ENCODE peak calls at places on chromosomes 16 and 17, in nine cellular contexts. One of them, this sample, is unnamed.
A peak's percentile ranks its signal among the peaks of the same experiment; 100 is the strongest.

GRCh38 chr17:77286641-77287431 is 146.1 kb downstream of the SEC14L1 start:
- DNase-seq in cardiac muscle cell: peak; percentile 93
- DNase-seq in PC-9: peak; percentile 87
- DNase-seq in neuronal stem cell: no peak
- DNase-seq in pancreas: peak; percentile 72
- DNase-seq in fibroblast of lung: peak; percentile 41
- DNase-seq in endodermal cell: no peak
- DNase-seq in right cardiac atrium: peak; percentile 80
- DNase-seq in upper lobe of left lung: no peak
- DNase-seq in this sample: peak; percentile 93

GRCh38 chr17:80663783-80664206 is 119.2 kb downstream of the RPTOR start:
- DNase-seq in cardiac muscle cell: no peak
- DNase-seq in PC-9: no peak
- DNase-seq in neuronal stem cell: no peak
- DNase-seq in pancreas: no peak
- DNase-seq in fibroblast of lung: peak; percentile 81
- DNase-seq in endodermal cell: peak; percentile 57
- DNase-seq in right cardiac atrium: no peak
- DNase-seq in upper lobe of left lung: no peak
- DNase-seq in this sample: no peak

GRCh38 chr16:67666538-67667433 is at the start of the genes C16orf86 and ENKD1:
- DNase-seq in cardiac muscle cell: peak; percentile 82
- DNase-seq in PC-9: peak; percentile 64
- DNase-seq in neuronal stem cell: peak; percentile 87
- DNase-seq in pancreas: peak; percentile 90
- DNase-seq in fibroblast of lung: peak; percentile 76
- DNase-seq in endodermal cell: peak; percentile 94
- DNase-seq in right cardiac atrium: peak; percentile 95
- DNase-seq in upper lobe of left lung: peak; percentile 96
- DNase-seq in this sample: peak; percentile 70

GRCh38 chr17:1231456-1231855 is 38.8 kb upstream of the BHLHA9 start:
- DNase-seq in cardiac muscle cell: peak; percentile 28
- DNase-seq in PC-9: no peak
- DNase-seq in neuronal stem cell: no peak
- DNase-seq in pancreas: no peak
- DNase-seq in fibroblast of lung: no peak
- DNase-seq in endodermal cell: no peak
- DNase-seq in right cardiac atrium: peak; percentile 82
- DNase-seq in upper lobe of left lung: no peak
- DNase-seq in this sample: no peak

GRCh38 chr17:3655766-3656165 is 12.6 kb downstream of the TAX1BP3 start:
- DNase-seq in cardiac muscle cell: no peak
- DNase-seq in PC-9: no peak
- DNase-seq in neuronal stem cell: no peak
- DNase-seq in pancreas: no peak
- DNase-seq in fibroblast of lung: no peak
- DNase-seq in endodermal cell: peak; percentile 46
- DNase-seq in right cardiac atrium: no peak
- DNase-seq in upper lobe of left lung: peak; percentile 31
- DNase-seq in this sample: no peak

GRCh38 chr17:82148997-82149396 is 51.0 kb upstream of the FASN start:
- DNase-seq in cardiac muscle cell: no peak
- DNase-seq in PC-9: no peak
- DNase-seq in neuronal stem cell: no peak
- DNase-seq in pancreas: no peak
- DNase-seq in fibroblast of lung: no peak
- DNase-seq in endodermal cell: no peak
- DNase-seq in right cardiac atrium: no peak
- DNase-seq in upper lobe of left lung: no peak
- DNase-seq in this sample: no peak

GRCh38 chr17:75853410-75853809 is 1.7 kb downstream of the WBP2 start:
- DNase-seq in cardiac muscle cell: no peak
- DNase-seq in PC-9: peak; percentile 50
- DNase-seq in neuronal stem cell: no peak
- DNase-seq in pancreas: no peak
- DNase-seq in fibroblast of lung: no peak
- DNase-seq in endodermal cell: peak; percentile 52
- DNase-seq in right cardiac atrium: no peak
- DNase-seq in upper lobe of left lung: no peak
- DNase-seq in this sample: no peak

GRCh38 chr16:67594956-67595355 is 32.6 kb downstream of the CTCF start:
- DNase-seq in cardiac muscle cell: peak; percentile 79
- DNase-seq in PC-9: no peak
- DNase-seq in neuronal stem cell: no peak
- DNase-seq in pancreas: no peak
- DNase-seq in fibroblast of lung: peak; percentile 40
- DNase-seq in endodermal cell: no peak
- DNase-seq in right cardiac atrium: no peak
- DNase-seq in upper lobe of left lung: no peak
- DNase-seq in this sample: no peak

GRCh38 chr17:42697108-42697811 is 14.9 kb downstream of the CNTNAP1 start:
- DNase-seq in cardiac muscle cell: no peak
- DNase-seq in PC-9: no peak
- DNase-seq in neuronal stem cell: no peak
- DNase-seq in pancreas: no peak
- DNase-seq in fibroblast of lung: no peak
- DNase-seq in endodermal cell: no peak
- DNase-seq in right cardiac atrium: no peak
- DNase-seq in upper lobe of left lung: no peak
- DNase-seq in this sample: no peak

GRCh38 chr17:75869282-75870141 is 8.9 kb downstream of the TRIM47 start:
- DNase-seq in cardiac muscle cell: peak; percentile 83
- DNase-seq in PC-9: no peak
- DNase-seq in neuronal stem cell: no peak
- DNase-seq in pancreas: no peak
- DNase-seq in fibroblast of lung: peak; percentile 83
- DNase-seq in endodermal cell: peak; percentile 66
- DNase-seq in right cardiac atrium: peak; percentile 90
- DNase-seq in upper lobe of left lung: peak; percentile 82
- DNase-seq in this sample: peak; percentile 83

GRCh38 chr16:77359065-77359502 is 75.8 kb downstream of the ADAMTS18 start:
- DNase-seq in cardiac muscle cell: peak; percentile 16
- DNase-seq in PC-9: no peak
- DNase-seq in neuronal stem cell: peak; percentile 18
- DNase-seq in pancreas: no peak
- DNase-seq in fibroblast of lung: peak; percentile 26
- DNase-seq in endodermal cell: no peak
- DNase-seq in right cardiac atrium: no peak
- DNase-seq in upper lobe of left lung: no peak
- DNase-seq in this sample: no peak

GRCh38 chr17:50986989-50987660 is 121.0 kb upstream of the TOB1 start:
- DNase-seq in cardiac muscle cell: peak; percentile 9
- DNase-seq in PC-9: no peak
- DNase-seq in neuronal stem cell: no peak
- DNase-seq in pancreas: no peak
- DNase-seq in fibroblast of lung: peak; percentile 67
- DNase-seq in endodermal cell: no peak
- DNase-seq in right cardiac atrium: no peak
- DNase-seq in upper lobe of left lung: no peak
- DNase-seq in this sample: no peak

GRCh38 chr17:28391401-28391800 is 14.6 kb downstream of the SLC46A1 start:
- DNase-seq in cardiac muscle cell: no peak
- DNase-seq in PC-9: no peak
- DNase-seq in neuronal stem cell: no peak
- DNase-seq in pancreas: no peak
- DNase-seq in fibroblast of lung: no peak
- DNase-seq in endodermal cell: no peak
- DNase-seq in right cardiac atrium: no peak
- DNase-seq in upper lobe of left lung: no peak
- DNase-seq in this sample: no peak

GRCh38 chr16:48491517-48491916 is 106.3 kb upstream of the SIAH1 start:
- DNase-seq in cardiac muscle cell: peak; percentile 88
- DNase-seq in PC-9: no peak
- DNase-seq in neuronal stem cell: no peak
- DNase-seq in pancreas: no peak
- DNase-seq in fibroblast of lung: peak; percentile 62
- DNase-seq in endodermal cell: no peak
- DNase-seq in right cardiac atrium: no peak
- DNase-seq in upper lobe of left lung: no peak
- DNase-seq in this sample: no peak

GRCh38 chr16:25553711-25554436 is 137.9 kb upstream of the HS3ST4 start:
- DNase-seq in cardiac muscle cell: no peak
- DNase-seq in PC-9: no peak
- DNase-seq in neuronal stem cell: no peak
- DNase-seq in pancreas: no peak
- DNase-seq in fibroblast of lung: peak; percentile 1
- DNase-seq in endodermal cell: no peak
- DNase-seq in right cardiac atrium: no peak
- DNase-seq in upper lobe of left lung: no peak
- DNase-seq in this sample: peak; percentile 3

GRCh38 chr17:74752822-74753401 is 4.5 kb downstream of the NHERF1 start:
- DNase-seq in cardiac muscle cell: no peak
- DNase-seq in PC-9: no peak
- DNase-seq in neuronal stem cell: no peak
- DNase-seq in pancreas: no peak
- DNase-seq in fibroblast of lung: no peak
- DNase-seq in endodermal cell: no peak
- DNase-seq in right cardiac atrium: peak; percentile 30
- DNase-seq in upper lobe of left lung: no peak
- DNase-seq in this sample: no peak

GRCh38 chr16:4404247-4404966 is 12.0 kb downstream of the CORO7 start:
- DNase-seq in cardiac muscle cell: peak; percentile 60
- DNase-seq in PC-9: peak; percentile 50
- DNase-seq in neuronal stem cell: no peak
- DNase-seq in pancreas: no peak
- DNase-seq in fibroblast of lung: no peak
- DNase-seq in endodermal cell: peak; percentile 97
- DNase-seq in right cardiac atrium: peak; percentile 77
- DNase-seq in upper lobe of left lung: peak; percentile 64
- DNase-seq in this sample: peak; percentile 66

DNA sequence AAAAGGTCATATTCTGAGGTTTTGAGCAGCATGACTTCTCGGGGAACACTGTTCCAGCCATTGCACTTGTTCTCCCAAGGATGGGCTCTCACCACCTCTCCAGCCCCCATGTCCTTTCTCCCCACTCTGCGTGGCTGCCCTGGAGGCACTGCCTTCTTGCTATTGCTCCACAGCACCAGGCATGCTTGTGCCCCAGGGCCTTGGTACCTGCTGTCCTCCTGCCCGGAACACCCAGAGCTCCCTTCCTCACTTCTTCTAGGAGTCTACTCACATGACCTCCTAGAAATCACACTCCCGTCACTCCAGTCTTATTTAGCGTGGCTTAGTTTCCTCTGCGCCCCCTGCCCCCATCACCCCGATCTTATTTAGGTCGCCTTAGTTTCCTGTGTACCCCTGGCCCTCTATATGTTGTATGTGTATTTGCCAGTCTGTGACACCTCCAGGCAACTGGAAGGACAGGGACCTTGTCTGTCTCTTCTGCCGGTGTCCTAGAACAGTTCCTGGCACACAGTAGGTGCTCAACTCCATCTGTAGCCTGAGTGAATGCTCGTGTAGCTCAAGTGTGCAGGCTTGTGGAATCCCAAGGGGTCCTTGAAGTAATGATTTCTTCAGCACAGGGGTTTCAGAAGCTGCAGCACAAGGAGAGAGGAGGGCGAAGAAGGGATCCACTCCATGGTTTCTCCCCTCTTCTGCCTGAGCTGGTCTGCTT is 208.6 kb upstream of the CIBAR2 start:
- DNase-seq in cardiac muscle cell: no peak
- DNase-seq in PC-9: no peak
- DNase-seq in neuronal stem cell: no peak
- DNase-seq in pancreas: no peak
- DNase-seq in fibroblast of lung: no peak
- DNase-seq in endodermal cell: no peak
- DNase-seq in right cardiac atrium: no peak
- DNase-seq in upper lobe of left lung: no peak
- DNase-seq in this sample: no peak
- H3K27ac ChIP-seq in cardiac muscle cell: no peak overlapping the region
- H3K27ac ChIP-seq in PC-9: no peak overlapping the region
- H3K27ac ChIP-seq in neuronal stem cell: no peak overlapping the region
- H3K27ac ChIP-seq in pancreas: peak overlapping the region; percentile 91
- H3K27ac ChIP-seq in fibroblast of lung: peak overlapping the region; percentile 71
- H3K27ac ChIP-seq in endodermal cell: no peak overlapping the region
- H3K27ac ChIP-seq in right cardiac atrium: peak overlapping the region; percentile 31
- H3K27ac ChIP-seq in upper lobe of left lung: peak overlapping the region; percentile 71
- H3K27ac ChIP-seq in this sample: no peak overlapping the region

DNA sequence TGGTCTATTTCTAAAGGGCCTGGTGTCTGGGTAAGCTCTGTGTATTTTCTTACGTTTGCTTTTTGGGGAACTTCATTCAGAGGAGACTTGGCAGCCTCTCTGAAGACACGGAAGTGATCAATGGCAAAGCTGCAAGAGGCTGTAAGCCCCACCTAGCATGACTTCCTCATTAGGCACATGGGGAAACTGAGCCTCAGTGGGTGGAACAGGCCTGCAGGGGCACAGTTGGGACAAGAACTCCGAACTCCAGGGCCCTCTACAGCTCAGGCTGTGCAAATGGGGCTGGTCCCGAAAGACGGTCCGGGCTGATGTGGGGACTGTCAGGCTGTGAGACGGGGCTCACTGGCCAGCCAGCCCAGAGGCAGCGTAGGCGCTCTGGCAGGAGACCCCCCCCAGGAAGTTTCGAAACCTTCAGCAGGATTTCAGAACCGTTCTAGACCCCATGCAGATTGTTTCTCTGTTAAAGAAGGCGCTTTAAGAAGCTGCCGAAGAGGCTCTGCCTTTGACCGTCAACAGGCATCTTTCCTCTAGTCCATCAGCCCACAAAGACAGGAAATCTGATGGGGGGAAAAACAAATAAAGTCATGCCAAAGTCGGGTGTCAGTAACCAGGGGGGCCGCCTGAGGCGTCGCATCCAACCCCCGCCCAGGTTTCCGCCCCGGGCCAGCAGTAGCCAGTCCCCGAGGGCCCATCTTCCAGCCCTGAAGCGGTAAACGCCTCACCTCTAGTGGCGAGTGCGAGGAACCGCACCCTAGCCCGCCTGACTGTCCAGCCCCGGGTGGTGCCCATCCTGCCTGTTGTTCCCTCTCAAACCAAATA is 79.8 kb upstream of the TBC1D3K start:
- DNase-seq in cardiac muscle cell: peak; percentile 67
- DNase-seq in PC-9: no peak
- DNase-seq in neuronal stem cell: peak; percentile 47
- DNase-seq in pancreas: peak; percentile 35
- DNase-seq in fibroblast of lung: peak; percentile 45
- DNase-seq in endodermal cell: peak; percentile 97
- DNase-seq in right cardiac atrium: peak; percentile 79
- DNase-seq in upper lobe of left lung: peak; percentile 85
- DNase-seq in this sample: no peak
- H3K4me3 ChIP-seq in cardiac muscle cell: no peak overlapping the region
- H3K4me3 ChIP-seq in PC-9: no peak overlapping the region
- H3K4me3 ChIP-seq in neuronal stem cell: no peak overlapping the region
- H3K4me3 ChIP-seq in pancreas: no peak overlapping the region
- H3K4me3 ChIP-seq in fibroblast of lung: no peak overlapping the region
- H3K4me3 ChIP-seq in endodermal cell: no peak overlapping the region
- H3K4me3 ChIP-seq in right cardiac atrium: no peak overlapping the region
- H3K4me3 ChIP-seq in upper lobe of left lung: no peak overlapping the region
- H3K4me3 ChIP-seq in this sample: no peak overlapping the region

GRCh38 chr17:17851101-17851500 is 14.3 kb upstream of the SREBF1 start:
- DNase-seq in cardiac muscle cell: no peak
- DNase-seq in PC-9: no peak
- DNase-seq in neuronal stem cell: no peak
- DNase-seq in pancreas: no peak
- DNase-seq in fibroblast of lung: no peak
- DNase-seq in endodermal cell: peak; percentile 46
- DNase-seq in right cardiac atrium: peak; percentile 52
- DNase-seq in upper lobe of left lung: no peak
- DNase-seq in this sample: no peak
- H3K4me1 ChIP-seq in cardiac muscle cell: peaks cover 44% of the 10 kb centered on the region
- H3K4me1 ChIP-seq in PC-9: peaks cover 48% of the 10 kb centered on the region
- H3K4me1 ChIP-seq in neuronal stem cell: peaks cover 41% of the 10 kb centered on the region
- H3K4me1 ChIP-seq in pancreas: peaks cover 20% of the 10 kb centered on the region
- H3K4me1 ChIP-seq in fibroblast of lung: peaks cover 23% of the 10 kb centered on the region
- H3K4me1 ChIP-seq in endodermal cell: no peaks in the 10 kb centered on the region
- H3K4me1 ChIP-seq in right cardiac atrium: peaks cover 19% of the 10 kb centered on the region
- H3K4me1 ChIP-seq in upper lobe of left lung: peaks cover 35% of the 10 kb centered on the region
- H3K4me1 ChIP-seq in this sample: peaks cover 19% of the 10 kb centered on the region

GRCh38 chr16:12532871-12533610 is 270.6 kb downstream of the CPPED1 start:
- DNase-seq in cardiac muscle cell: no peak
- DNase-seq in PC-9: no peak
- DNase-seq in neuronal stem cell: no peak
- DNase-seq in pancreas: no peak
- DNase-seq in fibroblast of lung: no peak
- DNase-seq in endodermal cell: no peak
- DNase-seq in right cardiac atrium: peak; percentile 72
- DNase-seq in upper lobe of left lung: peak; percentile 64
- DNase-seq in this sample: no peak
- H3K27ac ChIP-seq in cardiac muscle cell: no peak overlapping the region
- H3K27ac ChIP-seq in PC-9: no peak overlapping the region
- H3K27ac ChIP-seq in neuronal stem cell: no peak overlapping the region
- H3K27ac ChIP-seq in pancreas: no peak overlapping the region
- H3K27ac ChIP-seq in fibroblast of lung: no peak overlapping the region
- H3K27ac ChIP-seq in endodermal cell: no peak overlapping the region
- H3K27ac ChIP-seq in right cardiac atrium: no peak overlapping the region
- H3K27ac ChIP-seq in upper lobe of left lung: no peak overlapping the region
- H3K27ac ChIP-seq in this sample: no peak overlapping the region